ENCODE peak calls at places on chromosomes 12 and 14, in eight cellular contexts. E is AG10803, K is lower lobe of right lung, U is HCT116, X is Panc1, P is fibroblast of pulmonary artery, G is left ventricle myocardium inferior, H is heart right ventricle. C is an unnamed sample.

GRCh38 chr14:35292770-35293561 is 784 bp downstream of the PSMA6 start:
- DNase-seq in K (no peak), X (no peak), U (no peak), E (peak), G (no peak), H (no peak), P (no peak), C (no peak)

GRCh38 chr14:91511014-91511466 is 930 bp upstream of the PPP4R3A start:
- DNase-seq in U (peak), H (no peak), K (no peak), P (no peak), E (no peak), G (no peak), X (no peak), C (peak)

GRCh38 chr12:108833355-108833733 is 24.0 kb downstream of the SSH1 start:
- DNase-seq in U (peak), G (peak), X (no peak), P (peak), H (peak), K (peak), E (peak), C (peak)

GRCh38 chr12:76634074-76634570 is 74.6 kb upstream of the OSBPL8 start:
- DNase-seq in H (no peak), E (no peak), U (no peak), K (no peak), P (no peak), X (no peak), G (no peak), C (no peak)

GRCh38 chr12:104243551-104243950 is 28.0 kb downstream of the TXNRD1 start:
- DNase-seq in P (no peak), E (peak), K (no peak), X (no peak), U (no peak), H (no peak), G (no peak), C (no peak)

GRCh38 chr12:132481345-132481744 is 8.6 kb upstream of the FBRSL1 start:
- DNase-seq in U (no peak), P (no peak), G (no peak), X (no peak), E (no peak), K (no peak), H (no peak), C (no peak)

GRCh38 chr12:122081108-122081696 is 2.6 kb downstream of the MLXIP start:
- DNase-seq in P (peak), H (no peak), E (peak), U (no peak), G (no peak), X (no peak), K (no peak), C (peak)

GRCh38 chr14:93543766-93544165 is 113.0 kb downstream of the UNC79 start:
- DNase-seq in E (peak), X (no peak), K (no peak), H (no peak), P (peak), G (no peak), U (peak), C (peak)

GRCh38 chr12:50101663-50102062 is 2.1 kb upstream of the GPD1 start:
- DNase-seq in H (no peak), X (no peak), E (peak), G (no peak), K (no peak), U (peak), P (peak), C (peak)

GRCh38 chr14:37901978-37902377 is 305.7 kb upstream of the SSTR1 start:
- DNase-seq in X (no peak), P (no peak), K (no peak), H (peak), U (no peak), E (peak), G (peak), C (peak)

GRCh38 chr12:6494968-6495367 is 1.1 kb downstream of the NCAPD2 start:
- DNase-seq in K (no peak), X (no peak), G (no peak), H (no peak), U (no peak), E (no peak), P (no peak), C (no peak)

GRCh38 chr14:20177433-20177974 is 13.2 kb upstream of the OR11G2 start:
- DNase-seq in G (no peak), H (no peak), E (no peak), U (no peak), K (no peak), P (no peak), X (no peak), C (no peak)

GRCh38 chr12:3342051-3342450 is 149.0 kb upstream of the PRMT8 start:
- DNase-seq in U (no peak), X (no peak), P (peak), G (peak), E (peak), K (no peak), H (peak), C (peak)

GRCh38 chr12:92028039-92028709 is 117.5 kb downstream of the BTG1 start:
- DNase-seq in H (no peak), X (no peak), U (no peak), K (no peak), G (no peak), E (peak), P (peak), C (peak)

GRCh38 chr14:24403294-24404013 is 4.7 kb downstream of the NYNRIN start:
- DNase-seq in X (no peak), G (no peak), P (peak), E (peak), U (no peak), K (no peak), H (no peak), C (peak)

GRCh38 chr12:67692966-67693365 is 44.4 kb downstream of the DYRK2 start:
- DNase-seq in K (no peak), G (no peak), H (no peak), X (no peak), E (no peak), P (no peak), U (no peak), C (no peak)

GRCh38 chr12:108810636-108811035 is 46.7 kb downstream of the SSH1 start:
- DNase-seq in E (no peak), G (no peak), U (no peak), K (no peak), X (no peak), H (no peak), P (no peak), C (no peak)

DNA sequence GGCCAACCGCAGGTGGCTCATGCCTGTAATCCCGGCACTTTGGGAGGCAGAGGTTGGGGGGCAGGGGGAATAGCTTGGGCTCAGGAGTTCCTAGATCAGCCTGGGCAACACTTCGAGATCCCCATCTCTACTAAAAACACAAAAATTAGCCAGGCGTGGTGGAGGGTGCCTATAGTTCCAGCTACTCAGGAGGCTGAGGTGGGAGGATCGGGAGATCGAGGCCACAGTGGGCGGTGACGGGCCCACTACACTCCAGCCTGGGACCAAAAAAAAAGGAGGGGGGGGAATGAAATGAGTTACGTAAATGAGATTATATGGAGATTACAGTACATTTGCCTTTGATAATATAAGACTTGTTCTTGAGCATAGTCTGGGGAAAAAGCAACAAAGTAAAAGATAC is 1.1 kb downstream of the RPAP3 start:
- DNase-seq in G (no peak), H (no peak), P (no peak), E (no peak), U (no peak), X (no peak), K (no peak), C (no peak)
- H3K4me3 ChIP-seq in G (peak), H (peak), P (peak), E (peak), U (peak), X (peak), K (peak), C (peak)

DNA sequence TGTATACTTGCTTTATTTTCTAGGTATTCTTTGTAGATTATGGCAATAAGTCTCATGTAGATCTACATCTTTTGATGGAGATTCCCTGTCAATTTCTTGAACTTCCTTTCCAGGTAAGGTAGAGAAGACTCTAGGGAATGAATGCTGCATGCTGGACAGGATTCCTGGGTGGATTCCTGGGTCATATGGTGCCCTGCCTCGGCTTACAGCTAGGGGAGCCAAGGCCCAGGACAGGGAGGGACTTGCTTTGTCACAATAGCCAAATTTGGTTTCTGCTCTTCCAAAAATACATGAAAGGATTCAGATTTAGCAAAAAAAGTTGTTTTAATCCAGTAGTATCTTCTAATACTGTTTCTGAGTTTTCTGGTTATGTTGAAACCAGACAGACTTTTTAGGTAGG is 59.5 kb upstream of the ASPG start:
- DNase-seq in H (no peak), X (no peak), U (no peak), K (no peak), P (no peak), E (no peak), G (no peak), C (no peak)
- TF ChIP-seq CTCF in H (no peak), X (no peak), U (peak), K (no peak), P (no peak), E (no peak), G (no peak), C (no peak)

DNA sequence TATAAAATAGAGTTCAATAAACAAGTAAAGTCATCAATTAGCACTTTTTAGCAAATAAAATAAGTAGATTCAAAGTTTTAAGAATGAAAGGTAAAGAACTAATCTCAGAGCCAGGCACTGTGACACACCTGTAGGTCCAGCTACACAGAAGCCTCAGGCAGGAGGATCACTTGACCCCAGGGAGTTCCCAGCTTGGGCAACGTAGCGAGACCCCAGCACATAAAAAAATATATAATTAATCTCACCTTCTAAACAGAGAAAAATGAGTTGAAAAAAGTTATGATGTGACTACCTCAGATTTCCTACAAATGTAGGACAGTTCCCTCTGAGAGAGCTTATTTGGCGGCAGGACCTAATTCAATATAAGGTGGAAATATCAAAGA is 19.3 kb downstream of the DAD1 start:
- DNase-seq in G (no peak), P (no peak), K (no peak), U (no peak), X (no peak), E (no peak), H (no peak), C (no peak)
- H3K4me3 ChIP-seq in G (no peak), P (no peak), K (no peak), U (no peak), X (no peak), E (no peak), H (peak), C (no peak)

DNA sequence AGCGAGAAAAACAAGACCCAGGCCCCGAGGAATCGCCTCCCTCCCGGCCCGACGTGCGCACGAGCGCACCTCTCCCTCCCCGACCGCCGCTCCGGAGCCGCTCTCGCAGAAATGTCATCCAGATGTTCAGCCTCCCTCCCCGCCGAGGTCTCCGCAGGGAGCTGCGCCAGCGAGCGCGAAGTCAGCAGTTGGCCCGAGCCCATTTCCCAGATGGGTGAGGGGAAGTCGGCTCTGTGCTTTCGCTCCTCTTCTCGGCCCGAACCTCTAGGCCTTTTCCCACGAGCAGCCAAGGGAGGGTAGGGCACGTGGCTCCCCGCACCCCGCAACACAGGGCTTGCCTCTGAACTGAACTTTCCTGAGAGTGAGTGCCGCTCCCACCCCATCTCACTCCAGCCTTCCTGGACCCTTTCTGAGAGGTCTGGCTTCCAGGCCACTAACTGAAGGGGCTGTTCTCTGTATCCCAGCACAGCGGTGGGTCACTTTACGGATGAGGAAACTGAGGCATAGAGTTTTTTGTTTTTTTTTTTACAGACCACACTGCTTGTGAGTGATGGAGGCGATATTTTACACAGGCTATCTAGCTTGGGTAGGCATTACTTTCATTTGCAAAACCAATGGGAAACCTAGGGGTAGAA is 1.0 kb upstream of the TGFB3 start:
- DNase-seq in X (no peak), H (peak), U (no peak), P (peak), G (peak), E (peak), K (peak), C (peak)
- TF ChIP-seq CTCF in X (peak), H (no peak), U (no peak), P (no peak), G (peak), E (no peak), K (no peak), C (no peak)

GRCh38 chr14:89165189-89165809 is 251.7 kb downstream of the FOXN3 start:
- DNase-seq in X (no peak), H (no peak), P (no peak), G (no peak), U (no peak), K (no peak), E (no peak), C (peak)
- H3K4me3 ChIP-seq in X (no peak), H (peak), P (no peak), G (peak), U (no peak), K (peak), E (peak), C (peak)

GRCh38 chr14:69614592-69614991 is 3.2 kb downstream of the SUSD6 start:
- DNase-seq in K (peak), X (no peak), E (no peak), G (peak), U (no peak), P (no peak), H (no peak), C (no peak)

GRCh38 chr14:69613312-69614073 is 2.1 kb downstream of the SUSD6 start:
- DNase-seq in U (no peak), P (no peak), E (no peak), H (no peak), K (no peak), G (no peak), X (no peak), C (no peak)

GRCh38 chr14:69612014-69612758 is 790 bp downstream of the SUSD6 start:
- DNase-seq in E (peak), U (no peak), G (peak), P (no peak), K (peak), X (no peak), H (peak), C (no peak)

GRCh38 chr14:69611264-69612013 is at the start of gene SUSD6:
- DNase-seq in U (peak), H (peak), E (peak), K (peak), X (no peak), P (peak), G (peak), C (peak)

DNA sequence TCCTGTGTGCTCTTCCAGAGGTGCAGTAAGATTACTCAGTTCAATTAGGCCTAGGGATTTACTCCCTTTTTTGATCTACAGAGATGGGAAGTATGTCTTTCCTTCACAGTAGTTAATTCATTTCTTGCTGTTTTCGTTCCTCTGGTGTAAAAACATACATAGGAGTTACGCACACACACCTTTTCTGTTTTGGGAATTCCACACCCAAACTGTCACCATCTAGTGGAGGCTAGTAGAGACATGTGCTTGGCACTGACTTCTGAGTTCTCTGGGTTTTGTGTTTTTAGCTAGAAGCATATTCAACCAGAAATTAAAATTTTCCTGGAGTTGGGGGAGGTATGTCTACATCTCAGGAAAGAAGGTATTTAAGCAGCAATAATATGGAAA is 1.4 kb downstream of the SUSD6 start:
- DNase-seq in U (peak), K (no peak), P (no peak), H (no peak), G (no peak), E (peak), X (no peak), C (peak)
- TF ChIP-seq CTCF in U (peak), K (no peak), P (peak), H (no peak), G (peak), E (peak), X (peak), C (peak)

GRCh38 chr12:57765698-57766463 is 997 bp downstream of the CYP27B1 start:
- DNase-seq in K (no peak), G (no peak), H (no peak), P (no peak), E (no peak), U (no peak), X (no peak), C (no peak)

GRCh38 chr12:57765003-57765697 is 1.7 kb downstream of the CYP27B1 start:
- DNase-seq in K (peak), X (no peak), G (peak), P (peak), E (no peak), H (peak), U (no peak), C (no peak)

GRCh38 chr12:57766464-57767311 is at the start of gene CYP27B1:
- DNase-seq in E (no peak), K (peak), X (no peak), P (peak), U (no peak), G (peak), H (no peak), C (peak)

GRCh38 chr12:57763881-57764661 is 2.8 kb downstream of the CYP27B1 start:
- DNase-seq in P (no peak), K (no peak), E (no peak), G (no peak), U (no peak), X (no peak), H (no peak), C (no peak)

DNA sequence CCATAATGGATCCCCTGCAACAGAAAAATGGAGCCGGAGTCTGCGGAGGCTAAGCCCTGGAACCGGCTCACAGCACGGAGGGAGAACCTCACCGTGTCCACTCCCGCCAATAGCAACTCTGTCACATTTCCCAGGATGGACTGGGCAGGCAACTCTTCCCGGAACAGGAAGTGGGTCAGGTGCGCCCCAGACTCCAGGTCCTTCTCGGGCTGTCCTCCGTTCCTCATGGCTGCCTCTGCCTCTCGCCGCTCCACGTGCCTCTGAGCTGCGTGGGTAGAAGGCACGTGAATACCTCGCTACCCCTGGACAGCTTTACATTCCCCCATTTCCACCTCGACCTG is 2.2 kb downstream of the CYP27B1 start:
- DNase-seq in X (no peak), P (no peak), H (no peak), E (no peak), U (no peak), G (no peak), K (no peak), C (no peak)
- H3K4me3 ChIP-seq in X (peak), P (peak), H (peak), E (peak), U (peak), G (peak), K (peak), C (no peak)

GRCh38 chr14:87067597-87067996 is 925.4 kb downstream of the GALC start:
- DNase-seq in U (no peak), K (no peak), E (no peak), G (no peak), X (no peak), P (no peak), H (no peak), C (no peak)
- TF ChIP-seq CTCF in U (no peak), K (no peak), E (no peak), G (no peak), X (no peak), P (no peak), H (no peak), C (no peak)

GRCh38 chr12:93844385-93844784 is 167.2 kb downstream of the CRADD start:
- DNase-seq in P (no peak), K (no peak), G (no peak), U (no peak), X (no peak), E (no peak), H (no peak), C (no peak)
- H3K4me3 ChIP-seq in P (no peak), K (no peak), G (no peak), U (no peak), X (no peak), E (no peak), H (no peak), C (no peak)

GRCh38 chr14:56278383-56278782 is 160.2 kb downstream of the PELI2 start:
- DNase-seq in X (no peak), G (no peak), E (no peak), K (no peak), U (no peak), H (no peak), P (no peak), C (no peak)

GRCh38 chr14:56282179-56282578 is 164.0 kb downstream of the PELI2 start:
- DNase-seq in H (no peak), G (no peak), X (no peak), E (no peak), P (no peak), K (no peak), U (no peak), C (no peak)

GRCh38 chr14:56284641-56285040 is 166.4 kb downstream of the PELI2 start:
- DNase-seq in E (no peak), U (no peak), H (no peak), P (no peak), G (no peak), K (no peak), X (no peak), C (no peak)

DNA sequence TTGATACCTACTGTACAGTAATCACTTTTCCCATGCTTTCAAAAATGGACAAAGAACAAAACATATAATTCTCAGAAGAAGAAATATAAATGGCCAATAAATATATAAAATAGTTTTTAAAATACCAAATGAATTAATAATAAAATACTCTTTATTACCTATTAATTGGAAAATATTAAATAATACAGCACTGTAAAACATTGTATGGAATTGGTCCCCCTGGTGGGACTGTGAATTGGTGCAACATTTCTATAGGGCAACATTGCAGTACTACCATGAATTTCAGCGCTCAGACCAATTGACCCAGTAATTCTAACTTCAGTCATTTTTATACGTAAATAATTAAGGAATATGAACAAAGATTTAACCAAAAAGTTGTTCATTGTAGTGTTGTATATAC is 162.6 kb downstream of the PELI2 start:
- DNase-seq in X (no peak), E (no peak), G (no peak), H (no peak), U (no peak), K (no peak), P (no peak), C (no peak)
- TF ChIP-seq CTCF in X (no peak), E (peak), G (no peak), H (no peak), U (no peak), K (no peak), P (peak), C (peak)